ENCODE peak calls at places on chromosomes 5 and 9, in five cellular contexts. Q is Peyer's patch, N is H1, T is ovary, J is stomach. X is an unnamed sample.

GRCh38 chr9:16029056-16029615 is 476.3 kb downstream of the CCDC171 start:
- DNase-seq in Q (no peak), N (no peak), T (no peak), J (no peak), X (no peak)

GRCh38 chr9:89731262-89731980 is 126.6 kb downstream of the GADD45G start:
- DNase-seq in Q (no peak), N (no peak), T (no peak), J (no peak), X (no peak)

GRCh38 chr9:101421653-101422065 is 13.9 kb downstream of the ALDOB start:
- DNase-seq in Q (no peak), N (no peak), T (no peak), J (peak; percentile 76), X (no peak)

GRCh38 chr5:146940295-146940694 is 61.7 kb upstream of the PPP2R2B start:
- DNase-seq in Q (no peak), N (no peak), T (no peak), J (no peak), X (no peak)

GRCh38 chr5:110070836-110071235 is 381.1 kb downstream of the MAN2A1 start:
- DNase-seq in Q (no peak), N (no peak), T (no peak), J (no peak), X (no peak)

GRCh38 chr9:88074931-88075330 is 63.3 kb downstream of the SPATA31C2 start:
- DNase-seq in Q (no peak), N (no peak), T (no peak), J (no peak), X (no peak)

GRCh38 chr9:81819859-81820546 is 108.2 kb upstream of the SPATA31D4 start:
- DNase-seq in Q (no peak), N (no peak), T (peak; percentile 23), J (no peak), X (no peak)

GRCh38 chr9:123359106-123359505 is 3.1 kb downstream of the CRB2 start:
- DNase-seq in Q (no peak), N (no peak), T (no peak), J (no peak), X (no peak)

GRCh38 chr5:148858547-148858946 is 32.1 kb downstream of the ADRB2 start:
- DNase-seq in Q (no peak), N (no peak), T (no peak), J (no peak), X (no peak)

GRCh38 chr9:101445353-101446029 is 9.9 kb upstream of the ALDOB start:
- DNase-seq in Q (no peak), N (no peak), T (no peak), J (no peak), X (no peak)

GRCh38 chr5:64163746-64164145 is 1.9 kb upstream of the RNF180 start:
- DNase-seq in Q (no peak), N (no peak), T (no peak), J (no peak), X (no peak)

GRCh38 chr9:4739587-4740372 is 1.2 kb downstream of the AK3 start:
- DNase-seq in Q (peak; percentile 62), N (no peak), T (no peak), J (peak; percentile 41), X (no peak)

GRCh38 chr9:123756484-123757106 is 173.3 kb downstream of the DENND1A start:
- DNase-seq in Q (no peak), N (no peak), T (no peak), J (no peak), X (no peak)

GRCh38 chr9:121563425-121563824 is 63.8 kb upstream of the GGTA1 start:
- DNase-seq in Q (no peak), N (no peak), T (no peak), J (no peak), X (no peak)

GRCh38 chr9:105693435-105694275 is 686 bp upstream of the TMEM38B start:
- DNase-seq in Q (no peak), N (no peak), T (no peak), J (no peak), X (no peak)

GRCh38 chr9:94188246-94188645 is 70.9 kb upstream of the ZNF169 start:
- DNase-seq in Q (no peak), N (no peak), T (no peak), J (no peak), X (no peak)

GRCh38 chr9:94586316-94586715 is 7.3 kb downstream of the FBP2 start:
- DNase-seq in Q (no peak), N (no peak), T (no peak), J (no peak), X (no peak)

GRCh38 chr9:113682297-113682771 is 193.8 kb upstream of the ZNF618 start:
- DNase-seq in Q (peak; percentile 83), N (peak; percentile 66), T (peak; percentile 70), J (peak; percentile 86), X (peak; percentile 78)

GRCh38 chr5:135223891-135224625 is 175.0 kb downstream of the MACROH2A1 start:
- DNase-seq in Q (peak; percentile 23), N (no peak), T (no peak), J (peak; percentile 0), X (no peak)

GRCh38 chr5:35754481-35754880 is 102.2 kb upstream of the IL7R start:
- DNase-seq in Q (no peak), N (no peak), T (no peak), J (no peak), X (no peak)

GRCh38 chr9:2414465-2414864 is 207.1 kb upstream of the VLDLR start:
- DNase-seq in Q (no peak), N (no peak), T (no peak), J (no peak), X (no peak)

GRCh38 chr5:160133071-160133917 is 14.0 kb upstream of the PWWP2A start:
- DNase-seq in Q (no peak), N (peak; percentile 25), T (peak; percentile 53), J (peak; percentile 35), X (no peak)

GRCh38 chr9:87722393-87722792 is 3.5 kb upstream of the CTSL start:
- DNase-seq in Q (no peak), N (no peak), T (no peak), J (no peak), X (no peak)

GRCh38 chr5:104541129-104541528 is 978.5 kb upstream of the NUDT12 start:
- DNase-seq in Q (no peak), N (no peak), T (no peak), J (no peak), X (no peak)

GRCh38 chr5:140255460-140256157 is 47.3 kb downstream of the PFDN1 start:
- DNase-seq in Q (no peak), N (no peak), T (no peak), J (no peak), X (no peak)

GRCh38 chr5:140253985-140254384 is 48.9 kb downstream of the PFDN1 start:
- DNase-seq in Q (peak; percentile 63), N (no peak), T (no peak), J (peak; percentile 61), X (no peak)

GRCh38 chr5:140251527-140251973 is 51.4 kb downstream of the PFDN1 start:
- DNase-seq in Q (no peak), N (no peak), T (no peak), J (no peak), X (no peak)

GRCh38 chr5:140250386-140250785 is 52.5 kb downstream of the PFDN1 start:
- DNase-seq in Q (no peak), N (no peak), T (no peak), J (no peak), X (no peak)

DNA sequence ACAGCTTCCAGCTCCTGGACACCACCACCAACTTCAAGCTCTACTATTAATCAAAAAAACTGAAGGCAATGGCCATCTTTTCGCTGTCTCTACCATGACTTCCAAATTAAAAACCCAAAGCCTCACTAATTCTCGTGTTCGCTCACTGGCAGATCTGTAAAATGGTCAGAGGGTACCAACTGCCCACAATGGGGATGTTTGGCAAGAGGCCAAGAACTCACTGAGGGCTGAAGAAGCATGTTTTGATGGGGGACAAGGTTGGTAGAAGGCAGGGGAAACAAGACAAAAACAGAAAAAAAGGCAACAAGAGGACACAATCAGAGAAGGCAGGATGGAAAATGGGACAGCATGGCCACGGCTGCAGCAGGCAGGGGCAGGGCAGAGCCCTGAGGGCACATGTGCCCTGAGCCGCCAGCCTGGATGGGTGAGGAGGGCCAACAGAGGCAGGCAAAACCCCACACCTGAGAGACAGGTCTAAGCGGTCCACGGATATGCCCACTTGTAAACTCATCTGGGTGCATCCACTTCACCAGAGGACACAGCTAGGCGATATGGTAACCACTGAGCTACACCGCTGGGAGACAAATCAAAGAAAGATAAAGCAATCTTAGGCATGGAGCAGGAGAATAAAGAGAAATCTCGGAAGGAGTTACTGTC is 50.3 kb downstream of the PFDN1 start:
- DNase-seq in Q (no peak), N (no peak), T (no peak), J (no peak), X (no peak)
- H3K27ac ChIP-seq in Q (no peak overlapping the region), N (no peak overlapping the region), T (no peak overlapping the region), J (peak overlapping the region; percentile 57), X (no peak overlapping the region)

GRCh38 chr5:169978744-169979143 is 1.6 kb downstream of the INSYN2B start:
- DNase-seq in Q (no peak), N (no peak), T (no peak), J (no peak), X (no peak)
- H3K4me3 ChIP-seq in Q (no peak overlapping the region), N (no peak overlapping the region), T (no peak overlapping the region), J (no peak overlapping the region), X (no peak overlapping the region)

DNA sequence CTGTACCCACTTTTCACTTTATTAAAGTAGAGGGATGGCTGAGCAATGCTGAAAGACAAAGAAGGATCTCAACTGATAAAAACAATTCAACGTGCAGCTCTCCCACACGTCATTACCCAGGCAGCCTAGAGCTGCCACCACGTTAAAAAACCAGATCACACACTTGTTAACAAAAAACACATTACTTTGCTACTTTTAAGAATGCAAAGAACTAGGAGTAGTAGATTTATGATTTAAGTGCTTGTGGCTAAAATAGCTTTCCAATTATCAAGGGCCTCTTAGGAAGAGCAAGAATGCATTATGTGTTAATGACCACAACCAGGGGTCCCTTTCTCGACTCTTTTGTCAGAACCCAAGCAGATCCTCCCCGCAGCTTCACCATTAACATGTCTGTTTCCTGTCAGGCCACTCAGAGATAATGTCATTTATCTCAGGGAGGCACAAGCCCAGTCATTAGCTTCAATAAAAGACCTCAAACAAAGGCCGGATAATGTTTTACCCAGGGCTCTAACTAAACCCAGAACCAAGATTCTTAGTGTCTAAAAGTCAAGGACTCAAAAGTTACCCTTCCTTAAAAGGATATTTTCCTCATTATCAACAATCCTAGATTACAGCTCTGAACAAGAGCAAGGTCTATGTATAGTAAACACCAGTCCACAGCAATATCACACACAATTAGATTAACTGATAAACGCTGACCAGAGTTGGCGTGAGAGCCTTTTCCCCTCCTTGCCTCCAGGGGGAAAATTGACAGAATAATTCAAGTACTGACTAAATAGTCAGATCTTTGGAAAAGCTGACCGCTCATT is 7.5 kb downstream of the ZNF608 start:
- DNase-seq in Q (no peak), N (peak; percentile 66), T (no peak), J (no peak), X (no peak)
- H3K27ac ChIP-seq in Q (peak overlapping the region; percentile 46), N (no peak overlapping the region), T (no peak overlapping the region), J (peak overlapping the region; percentile 48), X (no peak overlapping the region)

DNA sequence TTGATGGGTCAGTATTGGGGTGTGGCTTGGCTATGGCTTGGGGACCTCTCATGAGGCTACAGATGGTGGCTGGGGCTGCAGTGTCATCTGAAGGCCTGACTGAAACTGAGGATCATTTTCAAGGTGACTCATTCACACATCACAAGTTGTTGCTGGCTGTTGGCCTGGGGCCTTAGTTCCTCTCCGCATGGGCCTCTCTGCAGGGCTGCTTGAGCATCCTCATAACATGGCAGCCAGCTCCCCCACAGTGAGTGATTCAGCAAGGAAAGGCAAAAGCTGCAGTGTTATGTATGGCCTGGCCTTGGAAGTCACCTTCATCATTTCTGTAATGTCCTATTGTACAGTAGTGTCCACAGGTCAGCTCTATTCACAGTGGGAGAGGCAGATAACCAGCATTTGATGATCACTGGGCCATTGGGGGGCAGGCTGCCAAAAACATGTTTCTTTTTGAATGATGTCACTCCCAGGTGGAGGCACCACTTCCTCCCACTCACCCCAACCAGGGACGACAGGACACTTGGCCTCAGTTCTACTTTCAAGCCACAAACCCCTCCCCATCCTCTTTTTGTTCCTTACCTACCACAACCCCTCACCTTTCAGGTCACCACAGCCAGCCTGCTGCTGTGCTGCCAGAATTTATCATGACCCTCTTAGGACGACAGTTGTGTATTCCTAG is 14.4 kb downstream of the FGD3 start:
- DNase-seq in Q (peak; percentile 79), N (no peak), T (no peak), J (peak; percentile 26), X (no peak)
- H3K4me3 ChIP-seq in Q (no peak overlapping the region), N (no peak overlapping the region), T (no peak overlapping the region), J (no peak overlapping the region), X (no peak overlapping the region)

X was measured in iPS DF 6.9.